ENCODE peak calls at places on chromosomes 16 and 17, in nine cellular contexts. U, G, H, O, T, X, L, V and S are unnamed samples. For H3K4me1, the result is how much of the 10 kb centered on the place peaks cover.

GRCh38 chr16:77993586-77993985 is 28.8 kb upstream of the CLEC3A start:
- DNase-seq in G (no peak), U (no peak), T (no peak), H (no peak), L (no peak), X (no peak), O (no peak), V (peak), S (no peak)

GRCh38 chr16:28063611-28064061 is at the start of gene GSG1L:
- DNase-seq in H (no peak), L (no peak), O (no peak), V (no peak), X (no peak), U (no peak), G (no peak), T (no peak), S (peak)

GRCh38 chr17:60086822-60087591 is 8.3 kb upstream of the HEATR6 start:
- DNase-seq in L (no peak), G (no peak), V (no peak), U (no peak), X (no peak), O (peak), T (peak), H (no peak), S (no peak)

GRCh38 chr16:20774703-20775362 is 11.0 kb downstream of the ACSM3 start:
- DNase-seq in X (peak), L (peak), O (peak), H (peak), U (peak), G (peak), V (peak), T (peak), S (peak)

GRCh38 chr16:81415757-81416156 is 28.9 kb upstream of the CMIP start:
- DNase-seq in H (no peak), O (no peak), V (peak), T (no peak), G (no peak), X (no peak), U (no peak), L (no peak), S (no peak)

GRCh38 chr17:66414528-66415175 is 112.2 kb downstream of the PRKCA start:
- DNase-seq in U (no peak), T (no peak), G (no peak), X (no peak), H (no peak), O (no peak), V (no peak), L (no peak), S (no peak)

GRCh38 chr17:28154242-28154641 is 111.8 kb downstream of the NLK start:
- DNase-seq in T (no peak), H (no peak), U (no peak), X (no peak), L (no peak), V (no peak), O (no peak), G (no peak), S (no peak)

GRCh38 chr17:61551255-61551742 is 39.7 kb downstream of the NACA2 start:
- DNase-seq in U (no peak), X (no peak), O (no peak), L (no peak), H (no peak), V (no peak), T (peak), G (no peak), S (no peak)

GRCh38 chr16:87506423-87507350 is 13.9 kb upstream of the ZCCHC14 start:
- DNase-seq in G (no peak), L (no peak), H (peak), V (no peak), T (no peak), X (no peak), O (no peak), U (no peak), S (no peak)

GRCh38 chr17:78281249-78281865 is 49.9 kb downstream of the TMEM235 start:
- DNase-seq in G (no peak), U (no peak), V (peak), X (no peak), T (no peak), L (no peak), O (no peak), H (no peak), S (no peak)

GRCh38 chr17:77644981-77645380 is 313.5 kb upstream of the TNRC6C start:
- DNase-seq in X (no peak), U (peak), T (no peak), L (no peak), G (peak), O (no peak), H (no peak), V (peak), S (no peak)

GRCh38 chr17:78986048-78986648 is 6.4 kb upstream of the LGALS3BP start:
- DNase-seq in O (no peak), X (no peak), T (peak), G (peak), H (peak), U (peak), V (no peak), L (peak), S (peak)

GRCh38 chr17:4389079-4389478 is 22.6 kb upstream of the UBE2G1 start:
- DNase-seq in X (no peak), V (peak), G (no peak), L (no peak), O (no peak), U (no peak), H (no peak), T (no peak), S (no peak)

GRCh38 chr16:57607676-57608461 is 20.6 kb upstream of the ADGRG1 start:
- DNase-seq in V (peak), G (peak), L (no peak), H (no peak), U (no peak), T (no peak), O (no peak), X (peak), S (no peak)

GRCh38 chr17:58083491-58084316 is 485 bp downstream of the DYNLL2 start:
- DNase-seq in X (peak), T (peak), O (peak), G (peak), L (peak), H (peak), U (peak), V (peak), S (peak)

GRCh38 chr16:50950955-50951354 is 200.1 kb downstream of the SALL1 start:
- DNase-seq in U (no peak), L (no peak), H (no peak), T (no peak), O (no peak), G (no peak), V (no peak), X (no peak), S (no peak)

GRCh38 chr16:49838639-49839461 is 17.1 kb downstream of the ZNF423 start:
- DNase-seq in X (no peak), U (no peak), V (peak), L (no peak), T (no peak), O (no peak), H (no peak), G (no peak), S (no peak)

GRCh38 chr16:15035163-15035729 is 20.6 kb downstream of the NTAN1 start:
- DNase-seq in V (no peak), L (no peak), O (no peak), H (no peak), U (no peak), G (no peak), X (no peak), T (no peak), S (no peak)

GRCh38 chr17:40058865-40059264 is 3.9 kb upstream of the THRA start:
- DNase-seq in H (no peak), O (no peak), X (no peak), U (no peak), G (no peak), T (no peak), L (no peak), V (peak), S (no peak)

GRCh38 chr17:72788950-72789585 is 303.4 kb downstream of the SLC39A11 start:
- DNase-seq in V (no peak), U (no peak), H (no peak), L (no peak), O (no peak), T (peak), X (no peak), G (no peak), S (no peak)

GRCh38 chr16:69423189-69423588 is 1.2 kb upstream of the CYB5B start:
- DNase-seq in V (no peak), G (no peak), H (no peak), U (no peak), O (no peak), L (no peak), X (no peak), T (no peak), S (no peak)

GRCh38 chr17:48804936-48805411 is 12.1 kb downstream of the TTLL6 start:
- DNase-seq in G (peak), H (peak), X (peak), V (peak), U (peak), L (peak), T (peak), O (peak), S (peak)

GRCh38 chr17:73939808-73940207 is 263.7 kb upstream of the RPL38 start:
- DNase-seq in L (no peak), X (no peak), V (peak), U (no peak), G (no peak), H (no peak), O (peak), T (no peak), S (no peak)

GRCh38 chr17:77722366-77722765 is 236.1 kb upstream of the TNRC6C start:
- DNase-seq in G (peak), U (no peak), X (no peak), L (no peak), H (no peak), V (peak), O (no peak), T (no peak), S (no peak)

DNA sequence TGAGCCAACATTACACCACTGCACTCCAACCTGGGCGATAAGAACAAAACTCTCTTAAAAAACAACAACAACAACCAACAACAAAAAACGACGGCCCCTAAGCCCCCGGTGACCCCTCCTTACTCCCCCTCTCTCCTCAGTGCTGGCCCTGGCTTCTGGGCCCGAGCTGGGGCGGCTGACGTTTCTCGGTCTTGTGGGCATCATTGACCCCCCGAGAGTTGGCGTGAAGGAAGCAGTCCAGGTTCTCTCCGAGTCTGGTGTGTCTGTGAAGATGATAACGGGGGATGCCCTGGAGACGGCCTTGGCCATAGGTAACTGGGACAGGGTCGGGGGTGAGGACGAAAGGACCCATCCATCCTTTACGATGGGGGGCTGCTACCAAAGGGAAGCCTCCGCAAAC is 52.7 kb downstream of the MEAK7 start:
- DNase-seq in O (no peak), H (no peak), X (no peak), L (no peak), U (no peak), G (no peak), T (no peak), V (peak), S (no peak)
- H3K4me1 ChIP-seq in O (under half), H (under half), X (under half), L (under half), U (under half), G (under half), T (under half), V (under half), S (under half)

DNA sequence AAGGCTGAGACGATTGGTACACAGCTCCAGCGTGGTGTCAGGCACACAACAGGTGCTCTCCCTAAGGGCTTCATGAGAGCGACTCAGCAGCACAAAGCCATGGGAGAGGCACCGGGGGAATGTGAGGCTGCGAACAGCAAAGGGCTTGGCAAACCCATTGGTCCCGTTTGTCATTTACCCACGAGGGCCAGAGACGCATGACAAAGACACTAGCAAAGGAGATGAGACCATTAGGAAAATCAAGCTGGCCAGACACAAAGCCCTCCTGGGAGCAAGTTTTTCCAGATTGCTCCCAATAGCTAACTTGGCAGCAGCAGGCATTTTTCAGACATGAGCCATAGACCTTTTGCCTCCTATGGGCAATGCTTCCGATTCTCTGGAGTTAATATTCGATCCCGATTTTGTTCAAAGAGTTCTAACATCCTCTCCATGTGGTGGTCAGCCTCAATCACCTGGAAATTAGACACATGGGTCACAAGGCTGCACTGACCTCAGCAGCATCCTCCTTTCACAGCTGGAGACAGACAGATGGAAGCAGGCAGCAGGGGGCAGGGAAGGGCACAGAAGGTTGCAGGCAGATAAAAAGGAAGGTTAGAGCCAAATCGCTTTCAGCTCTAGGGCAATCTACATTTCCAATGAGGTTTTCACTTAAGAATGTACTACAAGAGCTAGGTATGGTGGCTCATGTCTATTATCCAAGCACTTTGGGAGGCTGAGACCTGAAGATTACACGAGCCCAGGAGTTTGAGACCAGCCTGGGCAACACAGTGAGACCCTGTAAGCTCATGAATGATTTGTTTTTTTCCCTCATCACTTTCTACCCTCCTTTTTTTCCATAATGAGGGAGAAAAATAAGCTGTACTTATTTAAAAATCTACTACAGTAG is 38.1 kb downstream of the TK2 start:
- DNase-seq in G (peak), L (no peak), O (no peak), X (no peak), V (peak), U (no peak), H (peak), T (peak), S (no peak)
- H3K4me3 ChIP-seq in G (no peak), L (no peak), O (no peak), X (no peak), V (no peak), U (no peak), H (no peak), T (no peak), S (no peak)

GRCh38 chr17:81576621-81577277 is 24.6 kb upstream of the FAAP100 start:
- DNase-seq in T (peak), U (no peak), G (no peak), O (no peak), H (no peak), L (no peak), X (no peak), V (no peak), S (no peak)
- TF ChIP-seq CTCF in T (peak), U (no peak), G (no peak), O (no peak), H (peak), L (no peak), X (no peak), V (no peak), S (no peak)

GRCh38 chr17:13405807-13406206 is 195.9 kb downstream of the HS3ST3A1 start:
- DNase-seq in G (no peak), T (no peak), L (no peak), V (no peak), X (no peak), O (no peak), H (no peak), U (no peak), S (no peak)
- H3K4me1 ChIP-seq in G (under half), T (under half), L (under half), V (under half), X (under half), O (under half), H (under half), U (under half), S (under half)

GRCh38 chr17:752002-752619 is at the start of gene GEMIN4:
- DNase-seq in T (peak), H (peak), G (peak), O (peak), U (peak), L (peak), X (peak), V (peak), S (peak)

GRCh38 chr17:751269-752001 is 629 bp downstream of the GEMIN4 start:
- DNase-seq in H (peak), T (peak), G (no peak), U (peak), L (peak), X (no peak), V (peak), O (peak), S (peak)

GRCh38 chr17:752620-753219 is 656 bp upstream of the GEMIN4 start:
- DNase-seq in O (peak), L (peak), X (peak), V (peak), T (peak), G (peak), H (peak), U (peak), S (peak)

GRCh38 chr17:753407-753806 is 1.3 kb upstream of the GEMIN4 start:
- DNase-seq in O (no peak), U (no peak), V (no peak), G (no peak), H (no peak), X (no peak), T (no peak), L (no peak), S (no peak)

DNA sequence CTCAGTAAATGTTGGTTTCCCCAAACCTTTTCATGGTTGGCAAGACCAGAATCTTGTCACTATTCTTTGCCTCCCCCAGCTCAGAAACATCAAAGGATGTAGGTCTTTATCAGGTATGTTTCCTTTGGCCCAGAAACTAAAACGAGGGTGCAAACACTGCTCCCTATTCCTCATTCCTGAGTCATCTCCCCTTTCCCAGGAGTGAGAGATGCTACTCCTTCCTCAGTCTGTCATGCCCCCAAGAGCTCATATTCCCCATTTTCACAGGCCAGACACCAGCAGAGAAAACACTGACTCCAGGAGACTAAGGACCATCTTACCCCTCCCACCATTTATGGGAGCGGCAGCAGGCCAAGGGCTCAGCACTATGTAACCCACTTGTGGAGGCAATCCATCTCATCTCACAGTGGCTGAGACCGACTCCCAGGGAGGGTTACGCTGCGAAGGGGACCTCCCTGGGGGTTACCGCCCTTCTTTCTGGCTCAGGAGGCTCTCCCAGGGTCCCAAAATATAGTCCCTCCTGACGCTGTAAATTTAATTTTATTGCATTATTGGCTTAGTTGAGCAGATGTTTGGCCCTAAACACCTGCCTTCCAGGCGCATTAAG is 1.5 kb downstream of the GEMIN4 start:
- DNase-seq in L (no peak), U (no peak), O (no peak), G (no peak), T (no peak), V (no peak), X (no peak), H (no peak), S (no peak)
- H3K4me3 ChIP-seq in L (peak), U (peak), O (no peak), G (no peak), T (peak), V (peak), X (no peak), H (no peak), S (no peak)

GRCh38 chr17:8227238-8227581 is 16.8 kb upstream of the AURKB start:
- DNase-seq in T (no peak), V (peak), H (no peak), U (no peak), L (no peak), O (no peak), X (no peak), G (no peak), S (no peak)
- TF ChIP-seq CTCF in T (no peak), V (no peak), H (no peak), U (no peak), L (no peak), O (no peak), X (no peak), G (no peak), S (no peak)

GRCh38 chr17:38872671-38873385 is 3.0 kb downstream of the LASP1 start:
- DNase-seq in H (peak), O (no peak), V (peak), X (no peak), G (no peak), L (peak), U (no peak), T (no peak), S (no peak)
- H3K4me1 ChIP-seq in H (half or more), O (under half), V (under half), X (half or more), G (half or more), L (half or more), U (half or more), T (under half), S (half or more)

DNA sequence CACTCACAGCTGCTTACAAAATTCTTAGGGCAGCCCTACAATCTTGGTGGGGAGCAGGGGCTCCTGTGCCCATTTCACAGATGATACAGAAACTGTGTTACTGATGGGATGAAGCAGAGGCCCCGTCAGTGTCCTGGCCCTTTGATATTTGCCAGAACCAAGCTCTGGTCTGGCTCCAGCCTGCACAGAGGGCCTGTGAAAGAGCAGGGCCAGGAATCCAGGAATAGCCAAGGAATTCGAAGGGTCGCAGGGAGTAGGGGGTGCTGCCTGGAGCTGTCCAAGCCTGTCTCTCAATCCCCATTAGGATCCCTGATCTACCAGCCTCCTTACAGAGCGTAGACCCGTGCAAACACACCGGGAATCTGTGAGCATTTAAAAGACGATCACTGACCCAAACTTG is 86.3 kb upstream of the RCVRN start:
- DNase-seq in L (no peak), O (no peak), U (no peak), G (no peak), X (no peak), H (no peak), V (no peak), T (no peak), S (no peak)
- H3K4me3 ChIP-seq in L (no peak), O (no peak), U (no peak), G (no peak), X (no peak), H (no peak), V (no peak), T (no peak), S (no peak)